ENCODE peak calls at places on chromosomes 13 and 19, in seven cellular contexts. R is IMR-90, U is H9, L is neuronal stem cell, H is H1, Q is trophoblast cell, Z is mesenchymal stem cell. O is an unnamed sample.

GRCh38 chr13:20191902-20192469 is 752 bp downstream of the GJB2 start:
- DNase-seq in Z (peak; percentile 24), Q (peak; percentile 68), U (peak; percentile 47), H (no peak), L (no peak), R (no peak), O (peak; percentile 72)

GRCh38 chr19:3899531-3900294 is 19.2 kb downstream of the ATCAY start:
- DNase-seq in Z (no peak), U (no peak), Q (no peak), L (no peak), R (no peak), H (no peak), O (no peak)

GRCh38 chr19:48991823-48992570 is 1.1 kb downstream of the GYS1 start:
- DNase-seq in H (no peak), Z (peak; percentile 91), U (peak; percentile 51), R (peak; percentile 83), L (no peak), Q (peak; percentile 86), O (peak; percentile 86)

GRCh38 chr19:4393947-4394590 is 6.3 kb downstream of the SH3GL1 start:
- DNase-seq in R (no peak), Q (peak; percentile 81), Z (peak; percentile 58), H (no peak), L (no peak), U (no peak), O (peak; percentile 44)

GRCh38 chr13:26480246-26480855 is 77.1 kb upstream of the WASF3 start:
- DNase-seq in Q (peak; percentile 81), U (no peak), R (peak; percentile 55), H (no peak), Z (no peak), L (no peak), O (no peak)

GRCh38 chr19:15423130-15423529 is 4.3 kb upstream of the AKAP8L start:
- DNase-seq in U (no peak), Z (no peak), R (no peak), L (no peak), H (no peak), Q (no peak), O (no peak)

GRCh38 chr19:13401388-13401787 is 104.9 kb downstream of the CACNA1A start:
- DNase-seq in L (no peak), H (no peak), R (peak; percentile 46), Z (peak; percentile 6), U (peak; percentile 46), Q (no peak), O (peak; percentile 76)

GRCh38 chr13:113005076-113005865 is 36.3 kb downstream of the MCF2L start:
- DNase-seq in Z (no peak), R (no peak), L (no peak), U (no peak), H (no peak), Q (no peak), O (no peak)

GRCh38 chr13:83667606-83668005 is 214.7 kb downstream of the SLITRK1 start:
- DNase-seq in Z (no peak), L (no peak), H (no peak), U (no peak), R (no peak), Q (no peak), O (peak; percentile 54)

GRCh38 chr19:2512523-2513431 is 36.9 kb downstream of the GADD45B start:
- DNase-seq in Z (no peak), Q (no peak), H (no peak), L (no peak), R (no peak), U (no peak), O (no peak)

GRCh38 chr19:6519289-6519688 is 11.5 kb upstream of the TNFSF9 start:
- DNase-seq in H (no peak), U (no peak), L (no peak), R (peak; percentile 61), Q (peak; percentile 26), Z (no peak), O (no peak)

GRCh38 chr19:1016647-1017114 is 4.2 kb downstream of the TMEM259 start:
- DNase-seq in L (no peak), R (peak; percentile 77), Q (no peak), H (no peak), Z (peak; percentile 87), U (no peak), O (no peak)

GRCh38 chr13:77511552-77511951 is 24.0 kb upstream of the SCEL start:
- DNase-seq in H (no peak), Z (no peak), Q (no peak), U (no peak), L (no peak), R (no peak), O (no peak)

GRCh38 chr13:40031031-40031430 is 375.6 kb downstream of the COG6 start:
- DNase-seq in R (peak; percentile 16), H (no peak), L (no peak), Q (peak; percentile 6), U (no peak), Z (peak; percentile 64), O (peak; percentile 5)

GRCh38 chr13:109344552-109345157 is 441.7 kb downstream of the IRS2 start:
- DNase-seq in Q (peak; percentile 57), R (peak; percentile 82), H (no peak), L (no peak), Z (peak; percentile 74), U (no peak), O (peak; percentile 51)

DNA sequence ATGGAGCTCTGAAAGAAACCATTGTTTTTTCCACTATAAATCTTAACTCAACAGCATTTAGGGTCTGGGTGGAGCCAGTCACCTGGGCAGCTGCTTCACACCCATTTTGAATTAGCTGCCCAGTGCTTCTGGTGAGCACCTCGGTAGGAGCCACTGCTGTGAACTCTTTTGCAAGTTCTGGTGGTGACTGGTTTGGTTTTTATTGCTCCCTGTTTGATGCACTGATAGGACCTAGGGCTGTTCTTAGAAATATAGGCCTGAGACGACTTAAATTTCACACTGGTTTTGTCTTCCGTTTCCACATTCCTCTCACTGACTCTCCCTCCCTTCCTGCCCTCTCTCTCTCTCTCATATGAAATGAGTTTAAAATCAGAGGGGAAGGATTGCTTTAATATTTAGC is 103.9 kb downstream of the GGACT start:
- DNase-seq in Z (no peak), U (no peak), L (no peak), H (no peak), Q (no peak), R (no peak), O (no peak)
- H2BK120ac ChIP-seq in Z (no peak overlapping the region), U (no peak overlapping the region), L (no peak overlapping the region), H (no peak overlapping the region), Q (no peak overlapping the region), R (no peak overlapping the region), O (no peak overlapping the region)

GRCh38 chr13:107799001-107799400 is 416.3 kb downstream of the LIG4 start:
- DNase-seq in H (no peak), R (peak; percentile 41), Z (no peak), U (no peak), Q (no peak), L (no peak), O (peak; percentile 37)
- H3K23ac ChIP-seq in H (no peak overlapping the region), R (peak overlapping the region; percentile 14), Z (no peak overlapping the region), U (no peak overlapping the region), Q (no peak overlapping the region), L (no peak overlapping the region), O (no peak overlapping the region)

DNA sequence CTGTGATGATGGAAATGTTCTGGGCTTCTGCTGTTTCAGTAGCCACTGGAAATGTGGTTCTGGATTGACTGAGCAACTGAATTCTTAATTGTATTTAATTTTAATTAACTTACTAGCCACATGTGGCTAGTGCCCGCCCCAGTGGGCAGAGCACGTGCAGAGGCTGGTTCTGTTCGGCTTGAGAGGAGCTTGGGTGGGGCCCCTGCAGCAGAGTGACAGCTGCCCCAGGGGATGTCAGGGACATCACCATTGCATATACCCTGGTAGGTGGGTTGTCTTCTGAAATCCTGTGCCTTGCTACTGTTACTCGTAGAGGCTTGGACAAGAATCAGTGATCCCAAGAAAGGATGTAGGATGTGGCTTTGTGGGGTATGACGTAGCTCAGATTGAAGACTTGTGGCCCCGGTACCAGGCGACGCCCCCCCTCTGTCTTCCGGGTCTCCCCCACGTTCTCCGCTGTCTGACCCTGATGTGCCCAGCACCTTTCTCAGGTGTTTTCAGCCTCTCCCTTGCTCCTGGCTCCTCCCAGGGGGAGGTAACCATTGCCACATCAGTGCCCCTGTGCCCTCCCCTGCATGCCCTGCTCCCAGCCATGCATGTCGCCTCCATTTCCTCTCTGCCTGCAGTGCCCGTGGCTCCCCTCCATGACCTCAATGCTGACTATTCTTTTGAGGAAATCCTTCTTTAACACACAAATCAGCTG is 102.6 kb upstream of the RNF113B start:
- DNase-seq in R (no peak), U (peak; percentile 65), L (no peak), H (no peak), Q (no peak), Z (no peak), O (no peak)
- H2BK120ac ChIP-seq in R (no peak overlapping the region), U (no peak overlapping the region), L (no peak overlapping the region), H (no peak overlapping the region), Q (no peak overlapping the region), Z (peak overlapping the region; percentile 15), O (no peak overlapping the region)

GRCh38 chr13:23440821-23441608 is 7.5 kb upstream of the SACS start:
- DNase-seq in Q (no peak), L (no peak), R (peak; percentile 15), H (no peak), U (no peak), Z (no peak), O (no peak)
- H3K23ac ChIP-seq in Q (no peak overlapping the region), L (no peak overlapping the region), R (no peak overlapping the region), H (no peak overlapping the region), U (no peak overlapping the region), Z (no peak overlapping the region), O (no peak overlapping the region)

O was measured in mesendoderm.